ENCODE peak calls at places on chromosome 16, in four cellular contexts. F is GM23338, Z is heart left ventricle, K is B cell. Y is an unnamed sample.

GRCh38 chr16:4625617-4626159 is 1.1 kb downstream of the MGRN1 start:
- DNase-seq in F (no peak), Z (no peak), K (no peak), Y (no peak)

GRCh38 chr16:87326151-87326571 is 9.0 kb upstream of the C16orf95 start:
- DNase-seq in F (no peak), Z (no peak), K (no peak), Y (no peak)

GRCh38 chr16:30005341-30006094 is 5.3 kb downstream of the DOC2A start:
- DNase-seq in F (peak; percentile 79), Z (no peak), K (peak; percentile 64), Y (peak; percentile 23)

GRCh38 chr16:726438-727290 is at the start of the genes CCDC78 and HAGHL:
- DNase-seq in F (peak; percentile 82), Z (peak; percentile 55), K (peak; percentile 83), Y (peak; percentile 32)

GRCh38 chr16:8403978-8404738 is 186.2 kb downstream of the TMEM114 start:
- DNase-seq in F (no peak), Z (no peak), K (no peak), Y (no peak)

GRCh38 chr16:6884002-6884401 is 448.6 kb upstream of the RBFOX1 start:
- DNase-seq in F (no peak), Z (no peak), K (peak; percentile 0), Y (no peak)

GRCh38 chr16:58487566-58488351 is 12.2 kb upstream of the NDRG4 start:
- DNase-seq in F (peak; percentile 98), Z (peak; percentile 90), K (peak; percentile 83), Y (peak; percentile 37)

GRCh38 chr16:13560151-13560550 is 359.8 kb upstream of the ERCC4 start:
- DNase-seq in F (no peak), Z (no peak), K (no peak), Y (no peak)

GRCh38 chr16:81394966-81395655 is 49.5 kb upstream of the CMIP start:
- DNase-seq in F (no peak), Z (peak; percentile 67), K (no peak), Y (no peak)

GRCh38 chr16:28210979-28211505 is 723 bp downstream of the XPO6 start:
- DNase-seq in F (peak; percentile 58), Z (peak; percentile 68), K (peak; percentile 51), Y (peak; percentile 13)

GRCh38 chr16:56945847-56946527 is 14.0 kb downstream of the HERPUD1 start:
- DNase-seq in F (no peak), Z (no peak), K (no peak), Y (no peak)

GRCh38 chr16:50742521-50743150 is 750 bp downstream of the CYLD start:
- DNase-seq in F (peak; percentile 55), Z (peak; percentile 30), K (peak; percentile 76), Y (no peak)

GRCh38 chr16:3157229-3158013 is 22.6 kb downstream of the ZNF213 start:
- DNase-seq in F (peak; percentile 92), Z (peak; percentile 39), K (peak; percentile 75), Y (peak; percentile 82)

GRCh38 chr16:77732241-77732946 is 10.1 kb downstream of the NUDT7 start:
- DNase-seq in F (no peak), Z (no peak), K (no peak), Y (no peak)

GRCh38 chr16:31453255-31454204 is 5.8 kb upstream of the ARMC5 start:
- DNase-seq in F (peak; percentile 62), Z (no peak), K (no peak), Y (no peak)

GRCh38 chr16:58582971-58583765 is 46.5 kb downstream of the CNOT1 start:
- DNase-seq in F (peak; percentile 3), Z (no peak), K (no peak), Y (no peak)

GRCh38 chr16:28990375-28991040 is 5.7 kb downstream of the LAT start:
- DNase-seq in F (no peak), Z (no peak), K (no peak), Y (no peak)

GRCh38 chr16:78292726-78293380 is 193.4 kb downstream of the WWOX start:
- DNase-seq in F (no peak), Z (no peak), K (no peak), Y (no peak)

Y was measured in NCI-H1930.